ENCODE peak calls at places on chromosomes 12 and 14, in seven cellular contexts. D, L, X, N, Q, B and P are unnamed samples.
A peak's percentile ranks its signal among the peaks of the same experiment; 100 is the strongest.

GRCh38 chr14:70186826-70187483 is 1.8 kb downstream of the SLC8A3 start:
- DNase-seq in X (no peak), B (peak; percentile 62), D (no peak), N (no peak), L (peak; percentile 59), Q (no peak), P (no peak)

GRCh38 chr14:92037989-92038388 is 1.9 kb downstream of the TRIP11 start:
- DNase-seq in X (no peak), N (no peak), D (no peak), Q (no peak), L (no peak), B (no peak), P (peak; percentile 1)

GRCh38 chr12:116370886-116371580 is 93.5 kb upstream of the MED13L start:
- DNase-seq in N (no peak), D (no peak), Q (peak; percentile 87), L (no peak), B (no peak), X (peak; percentile 84), P (no peak)

GRCh38 chr12:126668961-126669360 is 1598.0 kb upstream of the TMEM132C start:
- DNase-seq in Q (no peak), X (no peak), B (no peak), D (no peak), L (no peak), N (no peak), P (no peak)

GRCh38 chr12:32671930-32672785 is 6.9 kb upstream of the DNM1L start:
- DNase-seq in Q (peak; percentile 74), N (peak; percentile 70), X (peak; percentile 65), D (peak; percentile 24), B (no peak), L (peak; percentile 59), P (peak; percentile 83)

GRCh38 chr12:28930704-28931103 is 218.4 kb upstream of the FAR2 start:
- DNase-seq in D (no peak), B (no peak), N (no peak), L (no peak), Q (no peak), X (no peak), P (no peak)

GRCh38 chr12:10959777-10960176 is 20.7 kb upstream of the TAS2R14 start:
- DNase-seq in X (no peak), Q (no peak), B (no peak), N (peak; percentile 10), L (no peak), D (no peak), P (no peak)

GRCh38 chr12:57459055-57459749 is 383 bp upstream of the GLI1 start:
- DNase-seq in X (peak; percentile 96), D (peak; percentile 94), L (peak; percentile 99), N (peak; percentile 99), B (peak; percentile 98), Q (peak; percentile 96), P (peak; percentile 96)

GRCh38 chr14:54312166-54312801 is 84.5 kb upstream of the CDKN3 start:
- DNase-seq in D (no peak), B (no peak), X (peak; percentile 93), N (peak; percentile 96), L (peak; percentile 49), Q (peak; percentile 98), P (peak; percentile 85)

GRCh38 chr14:86153480-86153879 is 623.5 kb downstream of the FLRT2 start:
- DNase-seq in X (no peak), Q (no peak), B (no peak), L (no peak), N (peak; percentile 56), D (no peak), P (no peak)

GRCh38 chr12:24278832-24279231 is 329.4 kb upstream of the SOX5 start:
- DNase-seq in D (no peak), Q (no peak), N (no peak), B (no peak), X (no peak), L (no peak), P (no peak)

GRCh38 chr12:93857917-93858513 is 180.8 kb downstream of the CRADD start:
- DNase-seq in L (no peak), B (no peak), X (no peak), D (no peak), Q (no peak), N (no peak), P (no peak)

GRCh38 chr12:16939871-16940306 is 333.9 kb upstream of the LMO3 start:
- DNase-seq in X (peak; percentile 32), B (peak; percentile 68), Q (peak; percentile 88), L (peak; percentile 91), D (peak; percentile 27), N (peak; percentile 95), P (peak; percentile 8)

GRCh38 chr14:99248761-99249171 is 23.2 kb downstream of the BCL11B start:
- DNase-seq in Q (no peak), X (no peak), D (no peak), B (no peak), L (no peak), N (no peak), P (no peak)

GRCh38 chr14:96212140-96212539 is 7.5 kb downstream of the BDKRB2 start:
- DNase-seq in B (no peak), D (no peak), Q (no peak), L (no peak), N (no peak), X (no peak), P (peak; percentile 48)

GRCh38 chr12:131985145-131985875 is 35.6 kb downstream of the EP400 start:
- DNase-seq in X (no peak), N (no peak), Q (peak; percentile 8), L (no peak), B (peak; percentile 38), D (no peak), P (no peak)

GRCh38 chr12:127873306-127873705 is 393.7 kb upstream of the TMEM132C start:
- DNase-seq in Q (no peak), B (no peak), X (no peak), N (no peak), D (no peak), L (no peak), P (no peak)

GRCh38 chr14:102917469-102918211 is 4.8 kb upstream of the AMN start:
- DNase-seq in L (peak; percentile 76), D (no peak), N (peak; percentile 59), Q (peak; percentile 47), B (peak; percentile 92), X (peak; percentile 45), P (peak; percentile 24)

GRCh38 chr12:46888568-46888967 is 62.8 kb upstream of the SLC38A4 start:
- DNase-seq in D (no peak), L (no peak), N (no peak), Q (no peak), X (no peak), B (no peak), P (no peak)

GRCh38 chr12:43942379-43942778 is 106.5 kb downstream of the TMEM117 start:
- DNase-seq in D (no peak), L (no peak), X (no peak), N (no peak), B (no peak), Q (no peak), P (peak; percentile 24)

GRCh38 chr12:131094831-131095805 is 141.4 kb downstream of the ADGRD1 start:
- DNase-seq in L (peak; percentile 21), Q (no peak), N (no peak), X (no peak), D (no peak), B (no peak), P (no peak)

DNA sequence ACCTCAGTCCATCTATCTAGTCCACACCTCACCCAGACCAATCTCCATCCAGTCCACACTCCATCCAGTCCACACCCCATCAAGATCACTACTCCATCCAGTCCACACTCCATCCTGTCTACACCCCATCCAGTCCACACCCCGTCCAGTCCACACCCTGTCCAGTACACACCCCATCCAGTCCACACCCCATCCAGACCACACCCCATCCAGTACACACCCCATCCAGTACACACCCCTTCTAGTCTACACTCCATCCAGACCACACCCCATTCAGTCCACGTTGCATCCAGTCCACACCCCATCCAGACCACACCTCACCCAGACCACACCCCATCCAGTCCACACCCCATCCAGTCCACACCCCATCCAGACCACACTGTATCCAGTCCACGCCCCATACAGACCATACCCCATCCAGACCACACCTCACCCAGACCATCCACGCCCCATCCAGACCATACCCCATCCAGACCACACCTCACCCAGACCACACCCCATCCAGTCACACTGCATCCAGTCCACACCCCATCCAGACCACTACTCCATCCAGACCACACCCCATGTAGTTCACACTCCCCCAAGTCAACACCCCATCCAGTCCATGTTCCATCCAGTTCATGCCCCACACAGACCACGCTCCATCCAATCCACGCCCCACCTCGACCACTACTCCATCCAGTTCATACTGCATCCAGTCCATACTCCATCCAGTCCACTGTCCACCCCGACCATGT is 116.6 kb upstream of the RTL1 start:
- DNase-seq in D (no peak), B (peak; percentile 8), L (peak; percentile 9), X (no peak), Q (no peak), N (no peak), P (no peak)
- H3K4ac ChIP-seq in D (no peak overlapping the region), B (no peak overlapping the region), L (no peak overlapping the region), X (no peak overlapping the region), Q (no peak overlapping the region), N (no peak overlapping the region), P (no peak overlapping the region)

GRCh38 chr12:13024151-13024946 is 19.8 kb upstream of the FAM234B start:
- DNase-seq in X (no peak), B (peak; percentile 2), N (no peak), Q (peak; percentile 58), D (no peak), L (no peak), P (peak; percentile 82)
- H2BK120ac ChIP-seq in X (no peak overlapping the region), B (no peak overlapping the region), N (no peak overlapping the region), Q (no peak overlapping the region), D (no peak overlapping the region), L (no peak overlapping the region), P (no peak overlapping the region)

DNA sequence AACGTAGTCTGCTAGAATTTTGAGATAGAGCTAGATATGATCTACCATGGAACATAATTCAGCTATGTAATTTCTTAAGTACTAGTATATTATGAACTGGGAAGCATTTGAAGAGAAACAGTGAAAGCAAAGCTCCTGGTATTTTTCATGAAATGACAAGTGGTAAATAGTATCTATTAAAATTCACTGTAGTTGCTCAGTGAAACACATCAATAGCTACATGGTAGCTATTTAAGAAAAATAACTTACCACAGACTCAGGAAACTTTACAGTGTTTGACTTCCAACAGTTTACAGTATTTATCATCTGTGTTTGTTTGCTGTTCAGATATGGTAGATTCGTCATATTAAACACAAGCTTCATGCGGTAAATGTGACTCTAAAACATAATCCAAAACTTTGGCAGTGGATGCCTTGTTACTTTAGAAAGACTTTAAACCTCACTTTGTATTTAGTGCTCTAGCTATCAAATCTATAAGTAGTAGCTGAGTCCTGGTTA is 25.2 kb downstream of the WNK1 start:
- DNase-seq in D (no peak), N (no peak), L (no peak), Q (no peak), B (no peak), X (no peak), P (no peak)
- H4K8ac ChIP-seq in D (no peak overlapping the region), N (no peak overlapping the region), L (no peak overlapping the region), Q (no peak overlapping the region), B (no peak overlapping the region), X (no peak overlapping the region), P (no peak overlapping the region)

GRCh38 chr12:98464155-98464554 is 51.2 kb upstream of the TMPO start:
- DNase-seq in B (no peak), N (no peak), X (peak; percentile 49), D (no peak), L (no peak), Q (no peak), P (peak; percentile 31)

GRCh38 chr12:98469108-98469507 is 46.3 kb upstream of the TMPO start:
- DNase-seq in N (no peak), L (no peak), Q (no peak), D (no peak), B (no peak), X (no peak), P (no peak)

GRCh38 chr12:98465505-98465904 is 49.9 kb upstream of the TMPO start:
- DNase-seq in D (no peak), Q (no peak), X (no peak), B (no peak), N (no peak), L (no peak), P (no peak)

GRCh38 chr12:98466970-98467369 is 48.4 kb upstream of the TMPO start:
- DNase-seq in B (no peak), X (no peak), L (no peak), D (no peak), Q (no peak), N (no peak), P (no peak)

GRCh38 chr12:98465950-98466349 is 49.4 kb upstream of the TMPO start:
- DNase-seq in Q (no peak), B (no peak), L (no peak), X (no peak), D (no peak), N (no peak), P (no peak)
- H3K4ac ChIP-seq in Q (no peak overlapping the region), B (no peak overlapping the region), L (no peak overlapping the region), X (no peak overlapping the region), D (no peak overlapping the region), N (no peak overlapping the region), P (no peak overlapping the region)